ENCODE peak calls at places on chromosome 6, in seven cellular contexts. H, N, E, X, G, W and Y are unnamed samples.

GRCh38 chr6:8530775-8531435 is 95.6 kb upstream of the SLC35B3 start:
- DNase-seq in H (peak; percentile 9), N (no peak), E (no peak), X (no peak), G (no peak), W (no peak), Y (no peak)

GRCh38 chr6:73349311-73349710 is 4.8 kb downstream of the DPPA5 start:
- DNase-seq in H (no peak), N (no peak), E (no peak), X (no peak), G (no peak), W (no peak), Y (no peak)

GRCh38 chr6:11806561-11807317 is 28.1 kb upstream of the ADTRP start:
- DNase-seq in H (no peak), N (no peak), E (no peak), X (no peak), G (no peak), W (no peak), Y (no peak)

GRCh38 chr6:168877821-168878282 is 375.8 kb downstream of the THBS2 start:
- DNase-seq in H (no peak), N (no peak), E (peak; percentile 43), X (no peak), G (no peak), W (no peak), Y (no peak)

GRCh38 chr6:132009175-132009574 is 58.0 kb upstream of the CCN2 start:
- DNase-seq in H (no peak), N (no peak), E (no peak), X (no peak), G (no peak), W (no peak), Y (no peak)

GRCh38 chr6:17289491-17290106 is 8.4 kb downstream of the RBM24 start:
- DNase-seq in H (peak; percentile 57), N (no peak), E (peak; percentile 44), X (no peak), G (no peak), W (no peak), Y (no peak)

GRCh38 chr6:163180874-163181541 is 233.5 kb upstream of the QKI start:
- DNase-seq in H (peak; percentile 80), N (no peak), E (peak; percentile 68), X (no peak), G (peak; percentile 3), W (peak; percentile 50), Y (peak; percentile 61)

GRCh38 chr6:2770171-2770570 is 5.0 kb downstream of the WRNIP1 start:
- DNase-seq in H (peak; percentile 77), N (no peak), E (no peak), X (no peak), G (no peak), W (no peak), Y (no peak)

GRCh38 chr6:124780621-124781020 is 181.6 kb upstream of the RNF217 start:
- DNase-seq in H (no peak), N (no peak), E (peak; percentile 5), X (no peak), G (no peak), W (no peak), Y (no peak)

GRCh38 chr6:5108068-5108467 is 22.9 kb downstream of the PPP1R3G start:
- DNase-seq in H (no peak), N (no peak), E (no peak), X (no peak), G (no peak), W (no peak), Y (no peak)

GRCh38 chr6:61810047-61810446 is 476.0 kb downstream of the KHDRBS2 start:
- DNase-seq in H (no peak), N (no peak), E (no peak), X (no peak), G (no peak), W (no peak), Y (no peak)

GRCh38 chr6:122141246-122141645 is 258.2 kb upstream of the HSF2 start:
- DNase-seq in H (no peak), N (no peak), E (no peak), X (no peak), G (no peak), W (no peak), Y (no peak)

GRCh38 chr6:166957087-166957804 is 896 bp upstream of the RNASET2 start:
- DNase-seq in H (peak; percentile 49), N (peak; percentile 47), E (peak; percentile 58), X (no peak), G (no peak), W (no peak), Y (no peak)

GRCh38 chr6:42166444-42167141 is 6.6 kb upstream of the GUCA1A start:
- DNase-seq in H (peak; percentile 47), N (peak; percentile 40), E (peak; percentile 48), X (peak; percentile 15), G (peak; percentile 14), W (peak; percentile 78), Y (peak; percentile 61)

GRCh38 chr6:81561071-81561564 is 191.4 kb downstream of the TENT5A start:
- DNase-seq in H (no peak), N (no peak), E (peak; percentile 12), X (no peak), G (no peak), W (no peak), Y (no peak)

GRCh38 chr6:41707565-41708200 is 27.7 kb downstream of the TFEB start:
- DNase-seq in H (no peak), N (peak; percentile 44), E (no peak), X (no peak), G (no peak), W (no peak), Y (no peak)